ENCODE peak calls at places on chromosomes 5 and 9, in five cellular contexts. O is effector memory CD4-positive, alpha-beta T cell; I is aorta; E is cardiac muscle cell; F is GM12878. W is an unnamed sample. For H3K9me3, the result is how much of the 10 kb centered on the place peaks cover.

GRCh38 chr5:145689235-145689634 is 145.9 kb downstream of the PRELID2 start:
- DNase-seq in O (no peak), I (no peak), E (no peak), F (peak), W (no peak)

GRCh38 chr9:98022447-98022846 is 34.1 kb upstream of the NANS start:
- DNase-seq in O (no peak), I (peak), E (no peak), F (no peak), W (no peak)

GRCh38 chr5:55223219-55223987 is 3.7 kb downstream of the MCIDAS start:
- DNase-seq in O (no peak), I (no peak), E (peak), F (no peak), W (no peak)

GRCh38 chr5:103255666-103256065 is 2.9 kb upstream of the MACIR start:
- DNase-seq in O (no peak), I (no peak), E (no peak), F (no peak), W (no peak)

GRCh38 chr5:33105521-33105941 is 335.2 kb upstream of the TARS1 start:
- DNase-seq in O (no peak), I (no peak), E (no peak), F (no peak), W (no peak)

GRCh38 chr5:181194489-181195248 is 10.3 kb downstream of the TRIM7 start:
- DNase-seq in O (no peak), I (peak), E (peak), F (no peak), W (no peak)

GRCh38 chr5:160333726-160334125 is 21.4 kb upstream of the CCNJL start:
- DNase-seq in O (no peak), I (no peak), E (no peak), F (no peak), W (no peak)

GRCh38 chr5:14228219-14228618 is 85.1 kb downstream of the TRIO start:
- DNase-seq in O (no peak), I (no peak), E (no peak), F (no peak), W (no peak)

GRCh38 chr9:74942801-74943200 is 9.9 kb downstream of the C9orf40 start:
- DNase-seq in O (no peak), I (no peak), E (no peak), F (no peak), W (no peak)

GRCh38 chr5:12335938-12336337 is 431.7 kb upstream of the CTNND2 start:
- DNase-seq in O (no peak), I (no peak), E (no peak), F (no peak), W (no peak)

GRCh38 chr5:27748847-27749246 is 710.5 kb upstream of the CDH9 start:
- DNase-seq in O (no peak), I (no peak), E (no peak), F (no peak), W (no peak)

GRCh38 chr5:160071521-160072299 is 47.5 kb downstream of the PWWP2A start:
- DNase-seq in O (no peak), I (no peak), E (peak), F (no peak), W (no peak)

GRCh38 chr9:33202552-33203300 is 35.6 kb upstream of the B4GALT1 start:
- DNase-seq in O (no peak), I (peak), E (no peak), F (peak), W (peak)

GRCh38 chr5:141355641-141356040 is 820 bp downstream of the PCDHGA4 start:
- DNase-seq in O (no peak), I (no peak), E (no peak), F (no peak), W (no peak)
- H3K9me3 ChIP-seq in O (under half), I (under half), E (under half), F (under half), W (under half)

GRCh38 chr9:106309925-106310324 is 553.0 kb upstream of the ZNF462 start:
- DNase-seq in O (no peak), I (no peak), E (no peak), F (no peak), W (no peak)
- H3K9me3 ChIP-seq in O (under half), I (under half), E (under half), F (under half), W (under half)

GRCh38 chr9:4442806-4443205 is 47.5 kb upstream of the SLC1A1 start:
- DNase-seq in O (no peak), I (no peak), E (no peak), F (no peak), W (no peak)
- H3K9me3 ChIP-seq in O (under half), I (under half), E (under half), F (under half), W (under half)

DNA sequence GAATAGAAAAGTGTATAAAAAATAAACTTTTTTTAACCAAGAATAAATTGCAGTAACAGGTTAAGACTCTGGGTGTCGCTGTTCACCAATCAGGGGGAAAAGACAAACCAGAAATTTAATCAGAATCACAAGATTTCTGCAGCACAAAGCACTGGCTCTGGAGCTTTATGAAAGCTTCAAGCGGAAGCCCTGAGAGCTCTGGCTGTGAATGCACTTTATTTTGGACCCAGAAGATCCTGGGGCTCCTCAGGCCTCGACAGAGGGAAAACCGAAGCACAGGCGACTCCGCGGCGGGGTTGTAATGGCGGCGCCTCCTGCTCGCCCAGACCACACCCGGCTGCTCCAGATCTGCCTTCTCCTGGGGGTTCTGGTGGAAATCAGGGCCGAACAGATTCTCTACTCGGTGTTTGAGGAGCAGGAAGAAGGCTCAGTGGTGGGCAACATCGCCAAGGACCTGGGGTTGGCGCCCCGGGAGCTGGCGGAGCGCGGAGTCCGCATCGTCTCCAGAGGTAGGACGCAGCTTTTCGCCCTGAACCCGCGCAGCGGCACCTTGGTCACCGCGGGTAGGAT is at the start of gene PCDHGA4:
- DNase-seq in O (no peak), I (no peak), E (no peak), F (no peak), W (no peak)
- H3K9me3 ChIP-seq in O (under half), I (under half), E (under half), F (under half), W (under half)

GRCh38 chr5:102152906-102153787 is 142.9 kb downstream of the SLCO4C1 start:
- DNase-seq in O (no peak), I (no peak), E (peak), F (no peak), W (no peak)

DNA sequence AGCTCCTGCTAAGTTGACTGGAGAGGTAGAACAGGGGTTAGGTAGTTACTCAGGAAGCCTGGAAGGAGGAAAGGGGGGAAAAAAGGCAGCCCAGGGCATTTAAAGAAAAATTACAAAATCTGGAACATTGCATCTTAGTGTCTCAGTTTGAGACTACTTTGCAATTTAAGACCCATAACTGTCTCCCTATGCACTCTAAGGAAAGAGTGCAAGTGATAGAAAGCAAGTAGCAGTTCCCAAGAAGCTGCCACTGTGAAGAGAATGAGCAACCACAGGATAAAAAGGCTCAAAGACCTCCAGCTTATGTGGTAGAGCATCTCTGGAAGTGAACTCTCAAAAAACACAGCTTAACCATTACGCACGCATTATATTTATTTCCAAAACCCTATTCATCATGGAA is 141.8 kb downstream of the SLCO4C1 start:
- DNase-seq in O (no peak), I (no peak), E (no peak), F (no peak), W (no peak)
- H3K9me3 ChIP-seq in O (under half), I (under half), E (under half), F (under half), W (under half)

GRCh38 chr9:88398016-88398415 is 9.8 kb downstream of the SPIN1 start:
- DNase-seq in O (no peak), I (no peak), E (no peak), F (no peak), W (no peak)
- H3K9me3 ChIP-seq in O (under half), I (under half), E (under half), F (under half), W (under half)

GRCh38 chr9:135920256-135920930 is 13.0 kb upstream of the CAMSAP1 start:
- DNase-seq in O (no peak), I (peak), E (no peak), F (no peak), W (no peak)

GRCh38 chr9:135920973-135921585 is 13.7 kb upstream of the CAMSAP1 start:
- DNase-seq in O (no peak), I (peak), E (no peak), F (no peak), W (no peak)

GRCh38 chr9:135921749-135922310 is 14.5 kb upstream of the CAMSAP1 start:
- DNase-seq in O (no peak), I (no peak), E (no peak), F (no peak), W (no peak)

GRCh38 chr9:135916998-135917397 is 9.7 kb upstream of the CAMSAP1 start:
- DNase-seq in O (no peak), I (no peak), E (no peak), F (no peak), W (no peak)

DNA sequence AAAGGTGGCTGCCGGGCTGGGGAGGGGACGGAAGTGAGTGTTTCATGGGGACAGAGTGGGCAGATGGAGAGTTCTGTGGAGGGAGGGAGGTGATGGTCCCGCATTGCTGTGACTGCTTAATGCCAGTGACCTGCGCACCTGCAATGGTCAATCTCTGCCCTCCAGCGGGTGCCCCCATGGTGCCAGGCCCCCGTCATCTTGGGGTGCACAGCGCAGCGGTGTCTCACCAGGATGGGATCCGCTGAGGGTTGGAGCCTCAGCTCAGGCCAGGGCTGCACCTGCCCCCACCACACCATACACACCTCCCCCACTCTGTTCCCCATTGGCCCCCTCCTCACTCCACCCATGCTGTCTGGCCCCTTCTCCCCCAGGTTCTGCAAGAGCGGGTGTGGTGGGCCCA is 12.0 kb upstream of the CAMSAP1 start:
- DNase-seq in O (no peak), I (peak), E (no peak), F (no peak), W (no peak)
- H3K9me3 ChIP-seq in O (under half), I (under half), E (under half), F (under half), W (under half)

DNA sequence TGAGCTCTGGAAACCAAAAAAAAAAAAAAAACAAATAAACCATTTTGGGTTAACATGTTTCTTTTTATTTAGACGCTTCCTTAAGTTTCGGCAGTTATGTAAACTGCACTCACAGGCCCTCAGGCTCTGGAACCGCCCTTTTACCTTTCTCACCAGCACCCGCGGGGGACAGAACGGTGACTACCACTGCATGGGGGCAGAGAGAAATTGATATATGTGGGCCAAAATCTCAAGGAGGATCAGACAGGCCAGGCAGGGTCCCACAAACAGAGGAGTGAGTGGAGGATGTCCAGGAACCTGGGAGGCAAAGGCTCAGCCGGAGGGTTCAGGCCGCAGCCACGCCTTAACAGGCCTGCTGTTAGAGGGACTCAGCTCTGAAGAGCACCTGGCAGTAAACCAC is 54.4 kb downstream of the IRX2 start:
- DNase-seq in O (no peak), I (no peak), E (no peak), F (no peak), W (no peak)
- H3K9me3 ChIP-seq in O (under half), I (under half), E (under half), F (under half), W (under half)